ENCODE peak calls at places on chromosomes 1 and 21, in five cellular contexts. W, K, Y, S and X are unnamed samples.

GRCh38 chr1:177032434-177032833 is 132.1 kb downstream of the ASTN1 start:
- DNase-seq in W (no peak), K (no peak), Y (no peak), S (no peak), X (no peak)

GRCh38 chr1:217977943-217978342 is 307.1 kb upstream of the RRP15 start:
- DNase-seq in W (no peak), K (no peak), Y (no peak), S (no peak), X (no peak)

GRCh38 chr1:55534565-55535091 is 319.5 kb upstream of the USP24 start:
- DNase-seq in W (no peak), K (no peak), Y (no peak), S (no peak), X (no peak)

GRCh38 chr21:33265664-33266049 is 510 bp upstream of the IL10RB start:
- DNase-seq in W (no peak), K (no peak), Y (peak; percentile 50), S (no peak), X (no peak)

GRCh38 chr1:29859126-29859525 is 622.8 kb downstream of the PTPRU start:
- DNase-seq in W (no peak), K (no peak), Y (no peak), S (no peak), X (no peak)

GRCh38 chr1:117562581-117563491 is 43.0 kb upstream of the TENT5C start:
- DNase-seq in W (no peak), K (no peak), Y (peak; percentile 79), S (no peak), X (no peak)

GRCh38 chr1:199857103-199857502 is 170.4 kb upstream of the NR5A2 start:
- DNase-seq in W (peak; percentile 16), K (no peak), Y (no peak), S (peak; percentile 73), X (no peak)

GRCh38 chr1:162069334-162070093 is at the start of gene NOS1AP:
- DNase-seq in W (peak; percentile 38), K (peak; percentile 84), Y (peak; percentile 89), S (peak; percentile 63), X (no peak)

GRCh38 chr1:41773144-41773571 is 145.6 kb downstream of the HIVEP3 start:
- DNase-seq in W (peak; percentile 72), K (no peak), Y (no peak), S (no peak), X (no peak)

GRCh38 chr1:53369034-53369750 is 41.3 kb upstream of the LRP8 start:
- DNase-seq in W (no peak), K (no peak), Y (no peak), S (no peak), X (peak; percentile 16)

GRCh38 chr1:160767417-160768294 is 28.3 kb upstream of the LY9 start:
- DNase-seq in W (no peak), K (no peak), Y (no peak), S (no peak), X (no peak)

GRCh38 chr1:147853391-147853790 is 49.2 kb upstream of the GJA8 start:
- DNase-seq in W (peak; percentile 55), K (no peak), Y (no peak), S (no peak), X (no peak)

GRCh38 chr1:16006010-16006409 is 2.0 kb downstream of the SRARP start:
- DNase-seq in W (no peak), K (no peak), Y (no peak), S (no peak), X (no peak)

GRCh38 chr1:231334952-231335351 is 2.7 kb downstream of the EXOC8 start:
- DNase-seq in W (no peak), K (no peak), Y (no peak), S (no peak), X (no peak)

GRCh38 chr1:186620951-186621350 is 59.3 kb downstream of the PTGS2 start:
- DNase-seq in W (peak; percentile 98), K (no peak), Y (no peak), S (no peak), X (no peak)

GRCh38 chr1:54989968-54990810 is 8.5 kb upstream of the BSND start:
- DNase-seq in W (peak; percentile 72), K (peak; percentile 30), Y (no peak), S (no peak), X (no peak)

GRCh38 chr1:44240802-44241671 is 27.8 kb downstream of the DMAP1 start:
- DNase-seq in W (no peak), K (no peak), Y (no peak), S (no peak), X (no peak)

GRCh38 chr1:43900386-43900785 is 33.2 kb upstream of the ARTN start:
- DNase-seq in W (no peak), K (no peak), Y (no peak), S (no peak), X (no peak)

GRCh38 chr1:48848035-48848434 is 71.3 kb upstream of the BEND5 start:
- DNase-seq in W (no peak), K (no peak), Y (no peak), S (no peak), X (no peak)

GRCh38 chr1:50422946-50423669 is at the start of gene DMRTA2:
- DNase-seq in W (peak; percentile 29), K (no peak), Y (no peak), S (peak; percentile 56), X (no peak)

GRCh38 chr1:202127061-202127460 is 4.3 kb downstream of the GPR37L1 start:
- DNase-seq in W (no peak), K (no peak), Y (no peak), S (no peak), X (no peak)

GRCh38 chr1:25914074-25914995 is 8.1 kb upstream of the STMN1 start:
- DNase-seq in W (peak; percentile 61), K (no peak), Y (no peak), S (no peak), X (no peak)

GRCh38 chr1:209728466-209728865 is 23.8 kb downstream of the HSD11B1 start:
- DNase-seq in W (no peak), K (no peak), Y (no peak), S (no peak), X (no peak)

GRCh38 chr1:58768971-58769808 is 14.7 kb downstream of the JUN start:
- DNase-seq in W (peak; percentile 36), K (peak; percentile 85), Y (peak; percentile 85), S (peak; percentile 49), X (no peak)

GRCh38 chr1:227885648-227886502 is 61.9 kb downstream of the WNT9A start:
- DNase-seq in W (peak; percentile 64), K (peak; percentile 73), Y (peak; percentile 46), S (peak; percentile 33), X (peak; percentile 78)

GRCh38 chr1:218679988-218680743 is 335.0 kb downstream of the TGFB2 start:
- DNase-seq in W (peak; percentile 44), K (no peak), Y (no peak), S (no peak), X (no peak)

GRCh38 chr1:2821373-2821955 is 20.0 kb upstream of the TTC34 start:
- DNase-seq in W (no peak), K (peak; percentile 8), Y (no peak), S (no peak), X (no peak)

GRCh38 chr1:205930698-205931330 is 12.4 kb downstream of the SLC26A9 start:
- DNase-seq in W (no peak), K (no peak), Y (no peak), S (no peak), X (no peak)

GRCh38 chr1:178417858-178418257 is 78.9 kb downstream of the CLEC20A start:
- DNase-seq in W (peak; percentile 78), K (no peak), Y (no peak), S (peak; percentile 70), X (no peak)
- H3K27ac ChIP-seq in W (no peak overlapping the region), K (no peak overlapping the region), Y (no peak overlapping the region), S (no peak overlapping the region), X (no peak overlapping the region)

GRCh38 chr1:8462298-8462946 is 144.5 kb downstream of the SLC45A1 start:
- DNase-seq in W (no peak), K (no peak), Y (no peak), S (no peak), X (no peak)
- H3K27ac ChIP-seq in W (peak overlapping the region; percentile 23), K (peak overlapping the region; percentile 89), Y (peak overlapping the region; percentile 81), S (no peak overlapping the region), X (peak overlapping the region; percentile 78)

GRCh38 chr1:39047374-39048229 is 21.5 kb downstream of the NDUFS5 start:
- DNase-seq in W (peak; percentile 97), K (no peak), Y (no peak), S (peak; percentile 53), X (peak; percentile 88)

GRCh38 chr1:39046811-39047210 is 20.7 kb downstream of the NDUFS5 start:
- DNase-seq in W (peak; percentile 20), K (no peak), Y (no peak), S (no peak), X (no peak)

GRCh38 chr1:39045231-39045630 is 19.1 kb downstream of the NDUFS5 start:
- DNase-seq in W (no peak), K (no peak), Y (no peak), S (no peak), X (no peak)

GRCh38 chr1:39043513-39043912 is 17.4 kb downstream of the NDUFS5 start:
- DNase-seq in W (no peak), K (no peak), Y (no peak), S (no peak), X (no peak)

DNA sequence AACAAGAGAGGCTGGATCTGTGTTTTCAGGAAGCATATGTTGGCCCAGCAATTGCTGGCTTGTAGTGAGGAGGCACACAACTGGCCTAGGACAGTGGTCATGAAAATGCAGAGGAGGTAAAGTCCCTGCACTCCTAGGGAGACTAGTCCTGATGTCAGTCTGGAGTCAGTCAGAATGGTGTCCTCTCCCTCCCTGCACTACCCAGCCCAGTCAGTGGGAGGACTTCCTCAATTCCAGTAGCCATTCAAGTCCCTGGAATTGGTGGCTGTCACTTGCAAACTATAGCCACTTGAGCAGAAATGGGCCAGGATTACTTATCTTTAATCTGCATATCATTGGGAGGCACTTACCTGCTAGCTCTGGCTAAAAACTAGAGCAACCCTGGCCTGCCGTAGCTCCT is 18.6 kb downstream of the NDUFS5 start:
- DNase-seq in W (no peak), K (no peak), Y (no peak), S (no peak), X (no peak)
- H3K27ac ChIP-seq in W (no peak overlapping the region), K (no peak overlapping the region), Y (no peak overlapping the region), S (no peak overlapping the region), X (no peak overlapping the region)

DNA sequence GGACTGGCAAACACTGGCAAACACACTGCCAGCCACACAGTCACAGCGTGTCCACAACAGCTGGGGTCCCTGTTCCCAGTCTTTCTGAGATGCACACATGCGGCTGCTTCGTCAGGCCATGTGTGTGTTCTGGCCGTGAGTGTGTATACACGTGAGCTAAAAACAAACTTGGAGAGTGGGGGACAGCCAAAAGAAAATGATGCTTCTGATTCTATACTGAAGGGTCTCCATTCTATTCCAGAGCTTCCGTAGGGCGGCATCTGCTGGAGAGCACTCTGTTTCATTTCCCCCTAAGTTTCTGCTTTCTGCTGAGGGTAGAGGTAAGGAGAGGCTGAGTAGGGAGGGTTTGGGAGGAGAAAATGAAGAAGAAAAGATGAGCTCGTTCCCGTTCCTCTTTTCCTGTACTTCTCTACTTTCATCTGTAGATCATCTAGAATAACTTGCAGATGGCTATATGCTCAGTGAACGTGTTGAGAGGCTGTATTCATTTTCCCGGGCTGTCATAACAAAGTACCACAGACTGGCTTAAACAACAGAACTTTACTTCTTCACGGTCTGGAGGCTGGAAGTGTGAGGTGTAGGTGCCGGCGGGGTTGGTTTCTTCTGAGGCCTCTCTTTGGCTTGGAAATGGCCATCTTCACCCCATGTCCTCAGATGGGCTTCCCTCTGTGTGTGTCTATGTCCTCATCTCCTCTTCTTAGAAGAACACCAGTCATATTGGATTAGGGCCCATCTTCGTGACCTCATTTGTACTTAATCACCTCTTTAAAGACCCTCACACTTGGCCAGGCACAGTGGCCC is 151.6 kb downstream of the TOMM20 start:
- DNase-seq in W (no peak), K (no peak), Y (no peak), S (no peak), X (no peak)
- H3K27ac ChIP-seq in W (no peak overlapping the region), K (peak overlapping the region; percentile 45), Y (peak overlapping the region; percentile 90), S (peak overlapping the region; percentile 94), X (peak overlapping the region; percentile 99)

GRCh38 chr21:36863260-36863659 is 103.2 kb downstream of the HLCS start:
- DNase-seq in W (no peak), K (no peak), Y (no peak), S (no peak), X (no peak)
- H3K27ac ChIP-seq in W (no peak overlapping the region), K (no peak overlapping the region), Y (no peak overlapping the region), S (peak overlapping the region; percentile 84), X (no peak overlapping the region)